ENCODE peak calls at places on chromosome 3, in four cellular contexts. N is Right ventricle myocardium superior, O is NCI-H2081, M is NCI-H446 treated with DMSO at 0.1 percent for 48 hours. U is an unnamed sample.

GRCh38 chr3:124007186-124007585 is 15.3 kb upstream of the ROPN1 start:
- DNase-seq in N (no peak), O (no peak), M (no peak), U (peak; percentile 31)

GRCh38 chr3:192875971-192876565 is 41.6 kb downstream of the MB21D2 start:
- DNase-seq in N (no peak), O (no peak), M (no peak), U (peak; percentile 74)

GRCh38 chr3:111577798-111578685 is 17.1 kb downstream of the ZBED2 start:
- DNase-seq in N (no peak), O (no peak), M (no peak), U (peak; percentile 78)

GRCh38 chr3:71395927-71396695 is 187.4 kb downstream of the FOXP1 start:
- DNase-seq in N (no peak), O (no peak), M (no peak), U (peak; percentile 79)

GRCh38 chr3:45325676-45326075 is 62.7 kb upstream of the LARS2 start:
- DNase-seq in N (no peak), O (no peak), M (no peak), U (no peak)

GRCh38 chr3:45362768-45363167 is 25.6 kb upstream of the LARS2 start:
- DNase-seq in N (no peak), O (no peak), M (no peak), U (peak; percentile 40)

GRCh38 chr3:60217156-60217911 is 1033.9 kb downstream of the FHIT start:
- DNase-seq in N (no peak), O (no peak), M (no peak), U (peak; percentile 22)

GRCh38 chr3:46578973-46579755 is 13.1 kb upstream of the LRRC2 start:
- DNase-seq in N (no peak), O (no peak), M (no peak), U (no peak)

GRCh38 chr3:6120786-6121185 is 740.1 kb upstream of the GRM7 start:
- DNase-seq in N (no peak), O (no peak), M (no peak), U (no peak)

GRCh38 chr3:177602601-177603136 is 405.4 kb upstream of the TBL1XR1 start:
- DNase-seq in N (no peak), O (peak; percentile 66), M (peak; percentile 53), U (no peak)

GRCh38 chr3:53806182-53807116 is 39.8 kb downstream of the CHDH start:
- DNase-seq in N (peak; percentile 59), O (no peak), M (no peak), U (peak; percentile 87)

GRCh38 chr3:133747373-133747772 is 1.2 kb downstream of the TF start:
- DNase-seq in N (no peak), O (no peak), M (no peak), U (no peak)

GRCh38 chr3:72384602-72385001 is 463.6 kb downstream of the SHQ1 start:
- DNase-seq in N (no peak), O (no peak), M (no peak), U (no peak)

GRCh38 chr3:42088803-42089520 is 2.2 kb upstream of the TRAK1 start:
- DNase-seq in N (no peak), O (no peak), M (no peak), U (no peak)

GRCh38 chr3:86234516-86235254 is 756.3 kb downstream of the VGLL3 start:
- DNase-seq in N (no peak), O (no peak), M (no peak), U (no peak)

GRCh38 chr3:189569473-189569872 is 61.7 kb upstream of the TP63 start:
- DNase-seq in N (no peak), O (no peak), M (no peak), U (no peak)

GRCh38 chr3:108595304-108595703 is 5.8 kb downstream of the DZIP3 start:
- DNase-seq in N (no peak), O (no peak), M (no peak), U (no peak)

GRCh38 chr3:175655366-175655765 is 796.2 kb downstream of the NAALADL2 start:
- DNase-seq in N (no peak), O (no peak), M (no peak), U (peak; percentile 5)

GRCh38 chr3:99875925-99876781 is 58.5 kb downstream of the CMSS1 start:
- DNase-seq in N (peak; percentile 89), O (peak; percentile 83), M (no peak), U (peak; percentile 70)

GRCh38 chr3:42001777-42002176 is 39.9 kb upstream of the ULK4 start:
- DNase-seq in N (no peak), O (no peak), M (no peak), U (no peak)

GRCh38 chr3:66662894-66663293 is 162.1 kb upstream of the LRIG1 start:
- DNase-seq in N (no peak), O (no peak), M (no peak), U (no peak)

GRCh38 chr3:146513386-146514051 is 30.9 kb downstream of the PLSCR1 start:
- DNase-seq in N (no peak), O (no peak), M (no peak), U (peak; percentile 60)

GRCh38 chr3:3119393-3119851 is 7.3 kb upstream of the TRNT1 start:
- DNase-seq in N (no peak), O (no peak), M (no peak), U (peak; percentile 17)

GRCh38 chr3:71512000-71512399 is 71.5 kb downstream of the FOXP1 start:
- DNase-seq in N (no peak), O (no peak), M (no peak), U (no peak)

GRCh38 chr3:140022061-140022781 is 87.2 kb downstream of the CLSTN2 start:
- DNase-seq in N (peak; percentile 64), O (peak; percentile 55), M (peak; percentile 87), U (no peak)

GRCh38 chr3:136146981-136147729 is 49.0 kb downstream of the MSL2 start:
- DNase-seq in N (no peak), O (no peak), M (no peak), U (peak; percentile 16)